ENCODE peak calls at places on chromosomes 4 and X, in four cellular contexts. J is IMR-90, V is Calu3, N is heart left ventricle. K is an unnamed sample.

GRCh38 chrX:7083468-7084396 is 63.8 kb upstream of the STS start:
- DNase-seq in J (peak; percentile 98), V (peak; percentile 41), N (no peak), K (peak; percentile 21)

GRCh38 chrX:154013614-154014360 is 5.9 kb downstream of the IRAK1 start:
- DNase-seq in J (peak; percentile 10), V (peak; percentile 38), N (no peak), K (peak; percentile 32)

GRCh38 chrX:20269848-20270556 is 3.3 kb upstream of the RPS6KA3 start:
- DNase-seq in J (no peak), V (no peak), N (no peak), K (no peak)

GRCh38 chrX:53239474-53239873 is 14.5 kb upstream of the KDM5C start:
- DNase-seq in J (no peak), V (no peak), N (no peak), K (no peak)

GRCh38 chrX:144715356-144715755 is 531.9 kb upstream of the SPANXN1 start:
- DNase-seq in J (no peak), V (no peak), N (no peak), K (no peak)

GRCh38 chr4:189202869-189203271 is 737.8 kb upstream of the FRG1 start:
- DNase-seq in J (peak; percentile 89), V (no peak), N (no peak), K (no peak)

GRCh38 chr4:148868207-148868606 is 426.0 kb upstream of the NR3C2 start:
- DNase-seq in J (no peak), V (no peak), N (no peak), K (no peak)

GRCh38 chr4:68451246-68452211 is 4.3 kb downstream of the TMPRSS11E start:
- DNase-seq in J (peak; percentile 4), V (peak; percentile 8), N (no peak), K (no peak)

GRCh38 chr4:16032871-16033505 is 50.8 kb downstream of the PROM1 start:
- DNase-seq in J (peak; percentile 7), V (no peak), N (no peak), K (no peak)

GRCh38 chrX:118566359-118566758 is 70.7 kb downstream of the DOCK11 start:
- DNase-seq in J (peak; percentile 15), V (no peak), N (no peak), K (no peak)

GRCh38 chr4:4990857-4991540 is 28.3 kb downstream of the CYTL1 start:
- DNase-seq in J (peak; percentile 62), V (peak; percentile 3), N (peak; percentile 48), K (no peak)

GRCh38 chrX:115650916-115651315 is 89.9 kb downstream of the PLS3 start:
- DNase-seq in J (peak; percentile 47), V (peak; percentile 28), N (no peak), K (no peak)

GRCh38 chr4:2570551-2571222 is 34.2 kb downstream of the FAM193A start:
- DNase-seq in J (no peak), V (no peak), N (peak; percentile 30), K (peak; percentile 23)

GRCh38 chr4:107619065-107619464 is 101.0 kb downstream of the PAPSS1 start:
- DNase-seq in J (peak; percentile 76), V (no peak), N (no peak), K (no peak)

GRCh38 chr4:14143892-14144291 is 516.4 kb upstream of the BOD1L1 start:
- DNase-seq in J (peak; percentile 6), V (no peak), N (no peak), K (no peak)

DNA sequence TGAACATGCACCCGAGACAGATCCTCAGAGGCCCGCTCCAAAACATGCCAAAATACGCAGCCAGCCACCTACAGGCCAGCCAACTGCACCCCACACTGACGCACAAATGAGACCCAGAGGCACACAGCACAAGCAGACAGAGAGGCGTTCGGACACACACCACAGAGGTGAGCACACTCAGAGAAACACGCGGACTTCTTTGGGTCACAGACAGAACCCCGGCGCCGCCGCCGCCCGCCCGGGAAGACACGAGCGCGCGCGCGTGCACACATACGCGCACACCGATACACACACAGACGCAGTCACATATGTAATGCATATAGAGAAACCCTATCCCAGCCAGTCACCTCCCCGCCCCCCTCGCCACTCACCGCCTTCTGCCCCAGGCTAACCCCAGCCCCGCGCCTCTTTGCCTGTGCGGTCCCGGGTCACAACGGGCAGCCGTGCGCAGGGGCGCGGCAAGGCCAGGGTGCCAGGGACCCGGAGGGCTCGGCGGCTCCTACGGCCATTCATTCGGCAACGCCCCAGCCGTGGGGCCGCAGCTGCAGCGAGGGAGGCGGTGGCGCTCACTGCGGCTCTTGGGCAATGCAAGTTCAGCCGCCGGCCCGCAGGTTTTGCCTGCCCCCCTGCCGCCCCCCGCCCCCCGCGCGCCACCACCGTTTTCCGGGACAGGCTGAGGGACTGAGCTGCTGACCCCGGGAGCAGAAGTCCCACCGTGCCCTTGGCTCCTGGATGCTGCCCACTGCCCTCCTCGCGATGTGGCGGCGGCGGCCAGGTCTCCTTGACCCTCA is 532 bp downstream of the SEPTIN6 start:
- DNase-seq in J (peak; percentile 48), V (peak; percentile 21), N (peak; percentile 41), K (no peak)
- TF ChIP-seq CTCF in J (no peak), V (no peak), N (no peak), K (no peak)

GRCh38 chr4:164802301-164802700 is 48.4 kb downstream of the SMIM31 start:
- DNase-seq in J (no peak), V (no peak), N (no peak), K (no peak)

GRCh38 chr4:164799410-164799809 is 45.5 kb downstream of the SMIM31 start:
- DNase-seq in J (no peak), V (no peak), N (no peak), K (no peak)

GRCh38 chr4:164803702-164804101 is 49.8 kb downstream of the SMIM31 start:
- DNase-seq in J (no peak), V (no peak), N (no peak), K (no peak)

GRCh38 chr4:164800786-164801185 is 46.9 kb downstream of the SMIM31 start:
- DNase-seq in J (no peak), V (no peak), N (no peak), K (no peak)
- TF ChIP-seq CTCF in J (no peak), V (no peak), N (no peak), K (no peak)

GRCh38 chr4:6287017-6287788 is 17.6 kb downstream of the WFS1 start:
- DNase-seq in J (no peak), V (no peak), N (no peak), K (no peak)

GRCh38 chr4:6290256-6290655 is 20.6 kb downstream of the WFS1 start:
- DNase-seq in J (no peak), V (no peak), N (no peak), K (no peak)

GRCh38 chr4:6288342-6288741 is 18.7 kb downstream of the WFS1 start:
- DNase-seq in J (no peak), V (no peak), N (no peak), K (no peak)

GRCh38 chr4:6290769-6291547 is 21.3 kb downstream of the WFS1 start:
- DNase-seq in J (no peak), V (no peak), N (no peak), K (no peak)

DNA sequence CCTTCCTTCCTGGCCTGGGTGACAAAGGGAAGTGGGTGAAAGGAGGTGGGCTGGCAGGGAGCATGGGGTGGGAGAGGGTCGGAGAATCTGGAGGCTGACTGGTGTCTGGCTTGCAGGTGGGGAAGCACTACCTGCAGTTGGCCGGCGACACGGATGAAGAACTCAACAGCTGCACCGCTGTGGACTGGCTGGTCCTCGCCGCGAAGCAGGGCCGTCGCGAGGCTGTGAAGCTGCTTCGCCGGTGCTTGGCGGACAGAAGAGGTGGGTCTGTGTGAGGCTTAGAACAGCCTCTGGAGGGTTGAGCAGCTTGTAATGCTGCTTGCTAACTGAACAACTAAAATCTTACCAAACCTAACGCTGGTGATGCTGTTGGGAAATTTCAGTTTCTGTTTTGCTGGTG is 19.2 kb downstream of the WFS1 start:
- DNase-seq in J (no peak), V (no peak), N (no peak), K (no peak)
- TF ChIP-seq CTCF in J (no peak), V (no peak), N (no peak), K (no peak)

GRCh38 chr4:37434469-37434868 is 189.9 kb downstream of the NWD2 start:
- DNase-seq in J (peak; percentile 10), V (no peak), N (no peak), K (no peak)
- TF ChIP-seq CTCF in J (peak; percentile 15), V (no peak), N (no peak), K (no peak)

DNA sequence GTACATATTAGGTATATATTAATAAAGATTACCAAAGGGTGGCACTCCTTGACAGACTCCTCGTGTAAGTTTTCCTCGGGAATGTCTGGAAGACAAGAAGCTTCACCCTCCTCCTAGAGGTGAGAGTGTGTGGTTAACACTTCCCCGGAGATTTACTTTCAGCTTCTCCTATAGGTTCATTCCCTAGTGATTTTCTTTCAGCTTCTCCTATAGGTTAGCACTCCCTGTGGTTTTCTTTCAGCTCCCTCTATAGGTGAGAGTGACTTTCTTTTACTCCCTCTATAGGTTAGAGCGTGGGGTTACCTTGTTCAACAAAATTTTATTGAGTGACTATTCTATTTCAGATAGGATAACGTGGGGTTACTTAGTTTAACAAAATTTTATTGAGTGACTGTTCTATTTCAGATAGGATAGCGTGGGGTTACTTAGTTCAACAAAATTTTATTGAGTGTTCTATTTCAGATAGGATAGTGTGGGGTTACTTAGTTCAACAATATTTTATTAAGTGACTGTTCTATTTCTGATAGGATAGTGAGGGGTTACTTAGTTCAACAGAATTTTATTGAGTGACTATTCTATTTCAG is 106.0 kb upstream of the PLAC1 start:
- DNase-seq in J (no peak), V (peak; percentile 2), N (no peak), K (no peak)
- TF ChIP-seq CTCF in J (peak; percentile 31), V (peak; percentile 27), N (no peak), K (no peak)

K was measured in activated B cell treated with CpG ODN at 0.5 μM for 24 hours.